ENCODE peak calls at places on chromosomes 16 and 17, in four cellular contexts. D, V, O and S are unnamed samples.

GRCh38 chr16:22161999-22162657 is at the start of gene SDR42E2:
- DNase-seq in D (no peak), V (no peak), O (no peak), S (peak)

GRCh38 chr17:1485748-1486376 is 6.6 kb downstream of the MYO1C start:
- DNase-seq in D (peak), V (peak), O (peak), S (peak)

GRCh38 chr17:74042744-74043486 is 160.6 kb upstream of the RPL38 start:
- DNase-seq in D (peak), V (peak), O (peak), S (no peak)

GRCh38 chr17:42436401-42436800 is 13.3 kb upstream of the CAVIN1 start:
- DNase-seq in D (no peak), V (peak), O (peak), S (no peak)

GRCh38 chr17:50537721-50538548 is 5.4 kb downstream of the EPN3 start:
- DNase-seq in D (no peak), V (no peak), O (no peak), S (no peak)

GRCh38 chr17:76078859-76079576 is at the start of gene ZACN:
- DNase-seq in D (no peak), V (no peak), O (no peak), S (peak)

GRCh38 chr16:4496305-4496704 is 20.1 kb downstream of the HMOX2 start:
- DNase-seq in D (no peak), V (no peak), O (peak), S (no peak)

GRCh38 chr17:48299760-48300159 is 130.3 kb downstream of the SKAP1 start:
- DNase-seq in D (no peak), V (no peak), O (no peak), S (no peak)

GRCh38 chr17:77783991-77784820 is 174.3 kb upstream of the TNRC6C start:
- DNase-seq in D (no peak), V (no peak), O (no peak), S (no peak)

GRCh38 chr17:47948706-47949196 is 7.4 kb downstream of the PNPO start:
- DNase-seq in D (peak), V (no peak), O (no peak), S (no peak)

GRCh38 chr16:1918890-1919679 is 870 bp upstream of the HS3ST6 start:
- DNase-seq in D (no peak), V (no peak), O (no peak), S (peak)

GRCh38 chr16:11576427-11577289 is 10.1 kb downstream of the LITAF start:
- DNase-seq in D (no peak), V (peak), O (no peak), S (peak)

GRCh38 chr16:29990883-29991570 is 4.4 kb downstream of the HIRIP3 start:
- DNase-seq in D (no peak), V (no peak), O (no peak), S (peak)

GRCh38 chr17:45226620-45227019 is 4.9 kb downstream of the FMNL1 start:
- DNase-seq in D (no peak), V (no peak), O (no peak), S (no peak)
- H3K27ac ChIP-seq in D (peak), V (no peak), O (no peak), S (peak)

DNA sequence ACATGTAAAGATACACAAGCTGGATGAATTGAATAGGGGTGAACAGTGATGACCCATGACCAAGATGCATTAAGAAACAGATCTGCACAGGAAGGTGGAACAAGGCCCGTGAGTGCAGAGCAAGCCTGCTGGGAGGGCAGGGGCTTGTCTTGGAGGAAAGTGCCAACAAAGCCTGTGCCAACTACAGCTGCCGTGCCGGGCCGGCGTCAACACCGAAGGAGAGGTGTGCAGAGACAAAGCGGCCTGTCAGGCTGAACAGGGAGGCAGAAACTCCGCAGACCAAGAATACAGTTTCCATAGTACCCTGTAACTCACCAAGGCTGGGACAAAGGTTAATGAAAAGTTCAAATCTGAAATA is 46.7 kb downstream of the ANKRD11 start:
- DNase-seq in D (peak), V (no peak), O (no peak), S (no peak)
- H3K27ac ChIP-seq in D (no peak), V (no peak), O (peak), S (peak)

GRCh38 chr16:23899869-23900268 is 64.1 kb downstream of the PRKCB start:
- DNase-seq in D (no peak), V (no peak), O (no peak), S (no peak)

GRCh38 chr16:23893976-23894375 is 58.2 kb downstream of the PRKCB start:
- DNase-seq in D (no peak), V (no peak), O (no peak), S (no peak)

GRCh38 chr16:23895052-23895451 is 59.3 kb downstream of the PRKCB start:
- DNase-seq in D (no peak), V (no peak), O (no peak), S (no peak)

GRCh38 chr16:23898682-23899430 is 63.1 kb downstream of the PRKCB start:
- DNase-seq in D (no peak), V (no peak), O (no peak), S (no peak)

DNA sequence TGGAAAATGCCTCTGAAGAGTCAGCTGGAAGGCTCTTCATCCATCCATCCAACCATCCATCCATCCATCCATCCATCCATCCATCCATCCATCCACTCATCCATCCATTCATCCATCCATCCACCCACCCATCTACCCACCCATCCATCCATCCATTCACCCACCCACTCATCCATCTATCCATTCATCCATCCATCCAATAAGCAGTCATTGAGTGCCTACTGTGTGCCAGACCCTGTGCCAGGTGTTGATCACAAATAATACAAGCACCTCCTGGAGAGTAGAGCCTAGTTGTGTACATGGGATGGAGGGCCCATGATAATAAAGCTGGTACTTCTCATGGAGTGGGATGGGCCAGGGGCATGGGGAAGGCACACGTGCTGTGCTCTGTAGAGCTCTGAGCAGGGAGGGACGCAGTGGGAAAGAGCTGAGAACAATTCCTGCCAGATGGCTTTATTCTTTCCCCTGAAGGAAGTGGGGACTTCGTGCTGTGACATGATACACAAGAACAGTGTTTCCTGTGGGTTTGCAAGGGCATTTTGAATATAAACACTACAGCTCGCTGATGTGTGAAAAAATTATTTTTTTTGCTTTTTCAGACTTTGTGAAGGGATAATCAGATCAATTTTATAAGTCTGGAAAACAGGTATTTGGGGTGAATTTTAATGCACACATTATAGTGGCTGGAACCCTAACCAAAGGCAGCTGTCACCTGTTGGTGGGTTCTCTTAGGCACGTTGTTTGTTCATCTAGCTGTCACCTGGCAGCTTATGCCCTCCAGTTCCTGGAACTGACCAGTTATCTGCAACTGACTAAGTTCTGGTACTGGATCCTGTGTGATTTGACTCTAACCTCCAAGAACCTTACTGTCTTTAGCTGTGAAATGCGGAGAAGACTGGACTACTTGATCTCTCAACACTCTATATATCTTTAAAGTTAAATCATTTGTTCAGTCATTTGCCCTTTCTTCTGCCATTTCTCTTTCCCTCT is 61.3 kb downstream of the PRKCB start:
- DNase-seq in D (no peak), V (no peak), O (no peak), S (no peak)
- H3K27ac ChIP-seq in D (no peak), V (no peak), O (no peak), S (no peak)

GRCh38 chr16:17357302-17358062 is 113.3 kb downstream of the XYLT1 start:
- DNase-seq in D (no peak), V (no peak), O (no peak), S (no peak)

GRCh38 chr16:17358350-17358749 is 112.4 kb downstream of the XYLT1 start:
- DNase-seq in D (no peak), V (no peak), O (no peak), S (no peak)

GRCh38 chr16:17359778-17360177 is 111.0 kb downstream of the XYLT1 start:
- DNase-seq in D (no peak), V (no peak), O (peak), S (no peak)

GRCh38 chr16:17360810-17361209 is 110.0 kb downstream of the XYLT1 start:
- DNase-seq in D (no peak), V (no peak), O (no peak), S (peak)

DNA sequence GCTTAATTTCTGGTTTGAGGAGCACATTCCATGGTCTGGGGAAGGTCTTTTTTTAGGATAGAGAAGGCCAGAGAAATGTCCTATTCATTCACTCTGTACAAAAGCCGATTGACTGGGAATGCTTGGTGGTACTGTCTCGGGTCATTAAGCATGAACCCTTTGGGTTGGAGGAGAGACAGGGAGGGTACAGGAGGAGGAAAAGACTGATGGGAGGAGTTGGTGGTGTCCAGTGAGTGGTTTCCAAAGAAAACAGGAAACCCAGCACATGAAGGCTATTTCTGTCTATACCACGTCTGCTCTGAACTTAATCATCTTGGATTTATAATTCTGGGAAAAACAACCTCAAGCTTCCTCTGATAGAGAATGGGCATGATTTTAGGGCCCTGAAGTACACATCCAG is 111.9 kb downstream of the XYLT1 start:
- DNase-seq in D (no peak), V (no peak), O (no peak), S (no peak)
- H3K27ac ChIP-seq in D (no peak), V (no peak), O (no peak), S (no peak)

GRCh38 chr16:52863000-52863399 is 189.7 kb downstream of the CHD9NB start:
- DNase-seq in D (no peak), V (no peak), O (no peak), S (no peak)

DNA sequence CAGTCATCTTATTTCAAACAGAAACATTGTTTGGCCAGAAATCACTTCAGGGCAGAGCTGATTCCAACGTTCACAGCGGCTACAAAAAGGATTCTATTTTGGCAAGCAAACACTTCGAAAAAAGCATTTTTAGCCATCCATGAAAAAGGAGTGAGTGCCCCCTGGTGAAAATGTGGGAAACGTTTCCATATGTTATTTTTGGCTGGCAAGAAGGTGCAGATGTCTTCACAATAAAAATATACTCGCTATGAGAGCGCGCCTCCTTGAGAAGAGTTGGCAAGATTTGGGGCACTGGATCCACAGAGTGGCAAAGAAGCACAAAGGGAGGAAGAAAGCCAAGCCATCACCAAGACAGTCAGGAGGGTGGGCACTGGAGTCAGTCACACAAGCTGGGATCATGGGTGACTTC is 191.1 kb downstream of the CHD9NB start:
- DNase-seq in D (no peak), V (no peak), O (no peak), S (no peak)
- H3K27ac ChIP-seq in D (no peak), V (no peak), O (no peak), S (no peak)